ENCODE peak calls at places on chromosomes 7 and 10, in five cellular contexts. A is Right ventricle myocardium superior, J is activated T-cell treated with anti-CD3 and anti-CD28 coated beads for 1 hour, S is hypothalamus, N is AG09319. T is an unnamed sample.

GRCh38 chr10:70775679-70776454 is 9.3 kb downstream of the TBATA start:
- DNase-seq in A (peak), J (no peak), S (no peak), N (no peak), T (peak)

GRCh38 chr10:7438196-7438986 is 27.6 kb upstream of the SFMBT2 start:
- DNase-seq in A (no peak), J (no peak), S (no peak), N (no peak), T (no peak)

GRCh38 chr10:14751576-14752330 is 22.9 kb downstream of the FAM107B start:
- DNase-seq in A (peak), J (no peak), S (no peak), N (no peak), T (no peak)

GRCh38 chr10:112360308-112361270 is 13.3 kb upstream of the ACSL5 start:
- DNase-seq in A (peak), J (no peak), S (no peak), N (no peak), T (no peak)

GRCh38 chr10:84352251-84352842 is 24.0 kb downstream of the CCSER2 start:
- DNase-seq in A (no peak), J (peak), S (no peak), N (no peak), T (peak)

GRCh38 chr10:132626761-132627735 is 89.5 kb downstream of the INPP5A start:
- DNase-seq in A (peak), J (no peak), S (no peak), N (no peak), T (peak)

GRCh38 chr10:49761789-49762565 is at the start of gene OGDHL:
- DNase-seq in A (peak), J (no peak), S (peak), N (peak), T (peak)

GRCh38 chr7:134298902-134299683 is 17.6 kb downstream of the SLC35B4 start:
- DNase-seq in A (no peak), J (no peak), S (peak), N (peak), T (no peak)

GRCh38 chr7:2032030-2032875 is 200.5 kb downstream of the MAD1L1 start:
- DNase-seq in A (peak), J (no peak), S (no peak), N (no peak), T (peak)

GRCh38 chr10:132484922-132485321 is 52.7 kb upstream of the INPP5A start:
- DNase-seq in A (peak), J (no peak), S (no peak), N (no peak), T (no peak)

GRCh38 chr10:33039167-33039566 is 81.1 kb upstream of the ITGB1 start:
- DNase-seq in A (no peak), J (no peak), S (no peak), N (no peak), T (no peak)

GRCh38 chr10:57336339-57336738 is 931.4 kb downstream of the IPMK start:
- DNase-seq in A (no peak), J (no peak), S (no peak), N (no peak), T (no peak)

GRCh38 chr7:124330741-124331407 is 298.0 kb upstream of the TMEM229A start:
- DNase-seq in A (no peak), J (no peak), S (no peak), N (no peak), T (no peak)

GRCh38 chr7:133940368-133940767 is 186.8 kb upstream of the LRGUK start:
- DNase-seq in A (no peak), J (no peak), S (no peak), N (no peak), T (no peak)

GRCh38 chr10:13709931-13710690 is 123.3 kb downstream of the PRPF18 start:
- DNase-seq in A (peak), J (no peak), S (no peak), N (peak), T (no peak)

GRCh38 chr10:30432631-30433285 is 1.2 kb upstream of the MAP3K8 start:
- DNase-seq in A (peak), J (no peak), S (no peak), N (no peak), T (no peak)

GRCh38 chr10:131031346-131031745 is 280.2 kb downstream of the TCERG1L start:
- DNase-seq in A (no peak), J (no peak), S (no peak), N (no peak), T (no peak)

GRCh38 chr10:45058992-45059561 is 58.4 kb downstream of the ZNF22 start:
- DNase-seq in A (no peak), J (no peak), S (no peak), N (no peak), T (no peak)

GRCh38 chr7:44100458-44101303 is 3.5 kb upstream of the AEBP1 start:
- DNase-seq in A (no peak), J (no peak), S (no peak), N (peak), T (no peak)

GRCh38 chr10:43093423-43094090 is 16.7 kb downstream of the RET start:
- DNase-seq in A (no peak), J (no peak), S (no peak), N (no peak), T (no peak)

GRCh38 chr7:137040745-137041144 is 172.3 kb downstream of the CHRM2 start:
- DNase-seq in A (no peak), J (no peak), S (no peak), N (no peak), T (no peak)

GRCh38 chr7:157952050-157952667 is 615.4 kb downstream of the DNAJB6 start:
- DNase-seq in A (no peak), J (no peak), S (no peak), N (no peak), T (no peak)

GRCh38 chr10:24575462-24576002 is 148.2 kb downstream of the ARHGAP21 start:
- DNase-seq in A (no peak), J (no peak), S (no peak), N (no peak), T (no peak)

GRCh38 chr7:22305706-22306105 is 51.2 kb downstream of the RAPGEF5 start:
- DNase-seq in A (no peak), J (no peak), S (no peak), N (no peak), T (no peak)

GRCh38 chr7:132275384-132275783 is 300.9 kb downstream of the PLXNA4 start:
- DNase-seq in A (no peak), J (no peak), S (no peak), N (no peak), T (no peak)

GRCh38 chr10:30750971-30751677 is 121.6 kb upstream of the LYZL2 start:
- DNase-seq in A (no peak), J (no peak), S (no peak), N (no peak), T (no peak)

GRCh38 chr10:66049335-66049734 is 876.5 kb upstream of the LRRTM3 start:
- DNase-seq in A (no peak), J (no peak), S (no peak), N (no peak), T (no peak)

GRCh38 chr7:45217358-45217757 is 59.8 kb downstream of the RAMP3 start:
- DNase-seq in A (no peak), J (no peak), S (no peak), N (no peak), T (no peak)

GRCh38 chr10:119316729-119317097 is 109.3 kb downstream of the GRK5 start:
- DNase-seq in A (no peak), J (no peak), S (no peak), N (peak), T (no peak)

GRCh38 chr10:124646483-124647352 is 97.5 kb downstream of the FAM53B start:
- DNase-seq in A (peak), J (no peak), S (no peak), N (peak), T (no peak)

GRCh38 chr10:113704637-113705343 is 25.1 kb downstream of the CASP7 start:
- DNase-seq in A (no peak), J (no peak), S (peak), N (no peak), T (no peak)

GRCh38 chr10:3452683-3453388 is 280.3 kb upstream of the PITRM1 start:
- DNase-seq in A (no peak), J (no peak), S (no peak), N (no peak), T (no peak)

GRCh38 chr10:129583831-129584230 is 116.8 kb downstream of the MGMT start:
- DNase-seq in A (no peak), J (no peak), S (no peak), N (no peak), T (no peak)

GRCh38 chr10:42926831-42927230 is 144.2 kb downstream of the BMS1 start:
- DNase-seq in A (no peak), J (no peak), S (no peak), N (no peak), T (no peak)

GRCh38 chr7:55509322-55509721 is 63.0 kb downstream of the VOPP1 start:
- DNase-seq in A (no peak), J (no peak), S (no peak), N (no peak), T (no peak)

GRCh38 chr7:42107484-42107883 is 129.5 kb downstream of the GLI3 start:
- DNase-seq in A (no peak), J (no peak), S (no peak), N (no peak), T (no peak)

GRCh38 chr10:107728807-107729206 is 564.3 kb upstream of the SORCS1 start:
- DNase-seq in A (no peak), J (no peak), S (no peak), N (no peak), T (no peak)

GRCh38 chr10:112851582-112851981 is 98.5 kb upstream of the TCF7L2 start:
- DNase-seq in A (no peak), J (no peak), S (no peak), N (no peak), T (no peak)

GRCh38 chr7:33428415-33428814 is 299.1 kb downstream of the BBS9 start:
- DNase-seq in A (no peak), J (no peak), S (no peak), N (no peak), T (no peak)

GRCh38 chr10:70578371-70578947 is 24.1 kb downstream of the PRF1 start:
- DNase-seq in A (no peak), J (peak), S (no peak), N (no peak), T (peak)